ENCODE peak calls at places on chromosomes 2 and 18, in nine cellular contexts. Q is CD4-positive, alpha-beta memory T cell; Y is aorta; J is AG04450; U is esophagus muscularis mucosa; W is kidney; A is stomach; M is endothelial cell of umbilical vein; P is A549. L is an unnamed sample.

GRCh38 chr18:67525328-67526110 is 9.0 kb upstream of the DSEL start:
- DNase-seq in Q (no peak), W (no peak), U (no peak), J (peak), P (peak), A (peak), M (peak), Y (no peak), L (peak)

GRCh38 chr2:227848586-227848985 is 22.8 kb upstream of the DAW1 start:
- DNase-seq in J (no peak), U (no peak), W (no peak), Q (peak), M (no peak), A (no peak), P (no peak), Y (no peak), L (no peak)

GRCh38 chr2:170845343-170845742 is 28.7 kb downstream of the GAD1 start:
- DNase-seq in A (no peak), Y (no peak), W (no peak), J (no peak), P (no peak), U (peak), M (no peak), Q (no peak), L (no peak)

GRCh38 chr2:161825429-161825828 is 201.2 kb downstream of the SLC4A10 start:
- DNase-seq in Y (no peak), P (no peak), M (no peak), W (no peak), U (no peak), A (no peak), Q (no peak), J (no peak), L (no peak)

GRCh38 chr2:43905388-43905803 is 66.6 kb downstream of the ABCG8 start:
- DNase-seq in P (no peak), M (no peak), U (no peak), W (no peak), J (no peak), A (no peak), Q (no peak), Y (no peak), L (no peak)

GRCh38 chr2:31529256-31529655 is 51.5 kb downstream of the SRD5A2 start:
- DNase-seq in Y (no peak), P (no peak), U (no peak), A (no peak), J (no peak), Q (no peak), M (no peak), W (no peak), L (no peak)

GRCh38 chr2:172440795-172441194 is 13.4 kb downstream of the ITGA6 start:
- DNase-seq in Y (no peak), U (no peak), Q (no peak), P (no peak), J (no peak), M (peak), W (no peak), A (no peak), L (no peak)

GRCh38 chr2:178241852-178242551 is 47.7 kb downstream of the OSBPL6 start:
- DNase-seq in A (peak), U (no peak), Y (no peak), J (peak), Q (no peak), W (no peak), P (peak), M (peak), L (peak)

GRCh38 chr2:97983134-97983533 is 12.6 kb downstream of the TMEM131 start:
- DNase-seq in A (no peak), P (no peak), Y (no peak), M (no peak), Q (no peak), J (no peak), W (no peak), U (no peak), L (no peak)

GRCh38 chr2:240723851-240724250 is 32.2 kb downstream of the AQP12A start:
- DNase-seq in U (no peak), P (no peak), W (no peak), A (no peak), Y (no peak), M (no peak), J (no peak), Q (no peak), L (no peak)

GRCh38 chr2:207928079-207928478 is 97.2 kb downstream of the PLEKHM3 start:
- DNase-seq in M (no peak), W (no peak), Q (no peak), P (no peak), J (no peak), U (no peak), Y (no peak), A (no peak), L (no peak)

GRCh38 chr2:85178980-85179411 is 45.8 kb downstream of the TCF7L1 start:
- DNase-seq in Q (no peak), P (no peak), U (no peak), W (no peak), Y (no peak), M (no peak), J (no peak), A (no peak), L (no peak)

GRCh38 chr2:217223222-217223930 is 363.5 kb upstream of the TNP1 start:
- DNase-seq in W (no peak), M (peak), U (no peak), Q (no peak), P (no peak), J (peak), Y (no peak), A (no peak), L (no peak)

GRCh38 chr2:241794250-241794823 is 14.7 kb upstream of the NEU4 start:
- DNase-seq in U (no peak), Y (peak), A (no peak), P (no peak), J (no peak), W (no peak), M (no peak), Q (no peak), L (no peak)

GRCh38 chr2:102020596-102021170 is 28.9 kb downstream of the IL1R2 start:
- DNase-seq in Y (peak), J (peak), U (peak), W (peak), P (peak), Q (peak), A (peak), M (peak), L (peak)

GRCh38 chr18:72235422-72235821 is 308.7 kb downstream of the CBLN2 start:
- DNase-seq in P (peak), U (no peak), Y (no peak), J (no peak), W (no peak), M (no peak), Q (no peak), A (no peak), L (no peak)

GRCh38 chr2:109336296-109336695 is 207.3 kb downstream of the SH3RF3 start:
- DNase-seq in Q (no peak), P (no peak), Y (no peak), W (no peak), J (no peak), A (no peak), M (no peak), U (no peak), L (no peak)

GRCh38 chr2:15756882-15757819 is 165.5 kb downstream of the DDX1 start:
- DNase-seq in J (no peak), U (no peak), Y (peak), A (no peak), W (no peak), Q (no peak), M (no peak), P (no peak), L (no peak)

GRCh38 chr2:231710751-231711676 is 2.7 kb downstream of the PTMA start:
- DNase-seq in Q (no peak), Y (peak), P (no peak), U (no peak), M (peak), A (peak), W (peak), J (no peak), L (peak)

GRCh38 chr2:85091838-85092237 is 41.4 kb upstream of the TCF7L1 start:
- DNase-seq in W (no peak), Y (no peak), A (no peak), J (no peak), P (no peak), Q (no peak), U (no peak), M (no peak), L (no peak)

GRCh38 chr2:20288941-20289340 is 61.7 kb downstream of the PUM2 start:
- DNase-seq in P (peak), J (no peak), Y (no peak), M (no peak), A (no peak), W (no peak), Q (no peak), U (no peak), L (no peak)

GRCh38 chr2:45984366-45984765 is 312.8 kb upstream of the EPAS1 start:
- DNase-seq in J (no peak), A (no peak), Y (no peak), Q (no peak), P (no peak), W (no peak), M (no peak), U (peak), L (no peak)

GRCh38 chr2:57802243-57802642 is 244.4 kb upstream of the VRK2 start:
- DNase-seq in M (no peak), J (no peak), Y (peak), A (no peak), U (no peak), W (peak), Q (no peak), P (no peak), L (no peak)

GRCh38 chr2:237591379-237591881 is 896 bp upstream of the RAB17 start:
- DNase-seq in U (no peak), Y (peak), A (no peak), J (no peak), M (no peak), Q (no peak), P (no peak), W (peak), L (no peak)
- H3K27ac ChIP-seq in U (peak), Y (no peak), A (peak), J (no peak), M (no peak), Q (no peak), P (no peak), W (peak), L (no peak)

GRCh38 chr18:26657618-26658581 is 109.5 kb upstream of the KCTD1 start:
- DNase-seq in P (no peak), U (no peak), M (no peak), Q (no peak), W (no peak), J (no peak), Y (no peak), A (no peak), L (no peak)

GRCh38 chr18:26655614-26656400 is 107.5 kb upstream of the KCTD1 start:
- DNase-seq in M (peak), J (no peak), U (no peak), Q (no peak), W (peak), A (peak), P (peak), Y (peak), L (peak)

GRCh38 chr18:26656401-26656943 is 108.1 kb upstream of the KCTD1 start:
- DNase-seq in U (no peak), W (peak), Q (no peak), A (no peak), J (no peak), M (peak), Y (peak), P (no peak), L (peak)

GRCh38 chr18:26655010-26655613 is 106.8 kb upstream of the KCTD1 start:
- DNase-seq in U (no peak), A (no peak), M (peak), Y (no peak), W (no peak), J (no peak), P (no peak), Q (no peak), L (no peak)

GRCh38 chr18:26656944-26657536 is 108.7 kb upstream of the KCTD1 start:
- DNase-seq in U (no peak), J (peak), Y (peak), W (peak), Q (no peak), A (peak), P (peak), M (peak), L (peak)
- H3K27ac ChIP-seq in U (peak), J (no peak), Y (peak), W (peak), Q (no peak), A (peak), P (peak), M (no peak), L (peak)

DNA sequence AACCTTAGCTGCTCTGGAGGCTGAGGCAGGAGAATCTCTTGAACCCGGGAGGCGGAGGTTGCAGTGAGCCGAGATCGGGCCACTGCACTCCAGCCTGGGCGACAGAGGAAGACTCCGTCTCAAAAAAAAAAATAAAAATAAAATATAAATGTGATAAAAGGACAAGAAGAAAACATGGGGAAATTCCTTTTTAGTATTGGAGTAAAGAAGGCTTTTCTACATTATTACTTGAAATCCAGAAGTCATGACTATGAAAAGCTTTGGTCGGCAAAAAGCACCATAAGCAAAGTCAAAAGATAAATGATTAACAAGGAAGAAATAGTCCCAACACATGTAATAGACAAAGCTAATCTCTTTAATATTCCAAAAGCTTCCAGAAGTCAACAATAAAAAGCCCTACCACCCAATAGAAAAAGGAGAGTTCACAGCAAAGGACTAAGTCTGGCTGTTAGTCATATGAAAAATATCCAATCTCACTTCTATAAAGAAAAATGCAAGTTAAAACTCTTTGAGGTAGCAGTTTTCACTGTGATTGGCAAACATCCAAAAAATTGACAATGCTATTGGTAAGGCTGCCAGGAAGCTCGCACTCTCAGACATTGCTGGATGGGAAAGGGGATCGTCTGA is 1.5 kb upstream of the FAM168B start:
- DNase-seq in J (no peak), W (no peak), U (no peak), M (no peak), Y (no peak), P (no peak), Q (no peak), A (no peak), L (no peak)
- H3K27ac ChIP-seq in J (no peak), W (no peak), U (no peak), M (no peak), Y (no peak), P (no peak), Q (no peak), A (no peak), L (no peak)

DNA sequence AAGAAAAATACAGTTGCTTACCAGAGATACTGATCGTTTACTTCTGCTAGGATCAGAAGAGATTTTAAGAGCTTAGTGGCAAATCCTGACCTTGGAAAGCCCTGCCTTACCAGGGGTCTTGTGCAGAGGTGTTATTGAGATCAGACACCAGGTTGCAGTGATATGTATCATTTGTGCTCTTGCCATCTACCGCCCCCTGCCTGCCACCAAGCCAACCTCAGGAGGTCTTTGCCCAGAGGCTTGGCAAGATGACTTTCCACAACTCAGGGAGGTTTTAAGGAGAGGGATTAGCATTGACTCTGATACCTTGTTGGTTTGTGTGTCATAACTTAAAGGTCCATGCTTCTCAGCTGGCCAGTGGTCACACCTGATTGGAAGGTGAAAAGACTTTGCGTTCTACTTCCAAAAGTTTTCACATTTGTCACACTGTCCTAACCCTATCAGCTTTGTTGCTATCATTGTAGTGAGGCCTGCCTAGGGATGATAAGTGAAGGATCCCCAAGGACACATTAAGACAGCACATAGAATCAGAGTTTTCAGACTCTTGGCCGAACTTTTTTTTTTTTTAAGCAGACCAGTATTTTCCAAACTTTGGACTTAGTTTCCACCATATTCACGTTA is 46.2 kb upstream of the MGAT5 start:
- DNase-seq in A (peak), M (peak), P (peak), Q (peak), J (no peak), Y (peak), U (no peak), W (no peak), L (peak)
- H3K27ac ChIP-seq in A (no peak), M (no peak), P (no peak), Q (no peak), J (no peak), Y (no peak), U (no peak), W (no peak), L (no peak)

DNA sequence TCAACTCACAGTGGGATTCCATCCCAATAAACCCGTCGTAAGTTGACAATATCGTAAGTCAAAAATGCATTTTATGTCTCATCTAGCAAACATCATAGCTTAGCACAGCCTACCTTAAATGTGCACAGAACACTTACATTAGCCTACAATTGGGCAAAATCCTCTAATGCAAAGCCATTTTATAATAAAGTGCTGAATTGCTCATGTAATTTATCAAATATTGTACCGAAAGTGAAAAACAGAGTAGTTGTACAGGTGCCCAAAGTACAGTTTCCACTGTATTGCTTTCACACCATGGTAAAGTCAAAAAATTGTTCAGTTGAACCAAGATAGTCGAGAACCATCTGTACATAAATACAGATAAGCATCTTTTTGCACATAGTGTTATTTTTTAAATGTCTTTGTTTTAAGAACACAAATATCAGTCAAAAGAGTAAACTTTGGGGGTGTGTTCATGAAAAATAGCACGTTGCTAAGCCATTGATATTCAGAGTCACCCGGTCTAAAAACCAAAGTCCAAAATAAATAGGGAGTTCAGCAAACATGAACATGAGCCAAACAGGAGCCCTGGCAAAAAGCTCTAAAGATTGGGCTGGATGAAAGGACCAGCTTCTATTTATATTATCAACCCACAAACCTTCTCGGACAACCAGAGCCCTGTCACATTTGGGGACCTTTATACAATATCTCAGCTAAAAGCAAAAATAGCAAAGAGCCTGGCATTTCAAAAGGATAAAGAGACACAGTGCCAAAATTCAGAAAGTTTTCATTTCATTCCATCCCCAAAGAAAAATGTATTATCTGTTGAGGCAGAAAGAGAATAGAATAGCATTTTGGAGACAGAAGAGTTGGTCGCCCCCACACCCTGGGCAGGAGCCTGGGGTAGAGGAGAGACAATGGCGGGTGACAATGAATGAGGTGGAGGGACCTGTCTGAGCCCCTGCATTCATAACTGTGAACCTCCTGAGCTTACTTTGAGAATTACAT is 105.9 kb upstream of the SH3BP4 start:
- DNase-seq in P (no peak), Q (no peak), U (no peak), J (no peak), A (peak), Y (no peak), W (no peak), M (no peak), L (no peak)
- H3K27ac ChIP-seq in P (peak), Q (no peak), U (no peak), J (no peak), A (no peak), Y (no peak), W (no peak), M (no peak), L (no peak)

DNA sequence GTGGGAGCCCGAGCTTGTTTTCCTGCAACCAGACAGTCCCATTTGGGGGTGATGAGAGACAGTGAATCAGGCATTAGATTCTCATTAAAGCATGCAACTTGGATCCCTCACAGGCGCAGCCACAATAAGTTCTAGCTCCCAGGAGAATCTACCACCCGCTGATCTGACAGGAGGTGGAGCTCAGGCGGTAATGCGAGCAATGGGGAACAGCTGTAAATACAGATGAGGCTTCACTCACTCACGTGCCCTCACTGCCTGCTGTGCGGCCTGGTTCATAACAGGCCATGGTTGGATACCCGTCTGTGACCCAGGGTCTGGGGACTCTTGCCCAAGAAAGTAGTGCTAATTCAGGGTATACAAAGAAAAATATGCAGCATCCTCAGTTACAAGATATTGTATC is 144.7 kb upstream of the RGPD4 start:
- DNase-seq in Y (no peak), A (no peak), P (no peak), U (no peak), J (no peak), M (no peak), W (no peak), Q (no peak), L (no peak)
- H3K27ac ChIP-seq in Y (no peak), A (no peak), P (no peak), U (no peak), J (no peak), M (no peak), W (no peak), Q (no peak), L (no peak)

GRCh38 chr2:74886811-74887210 is 52.9 kb downstream of the HK2 start:
- DNase-seq in M (no peak), J (no peak), U (no peak), P (no peak), A (no peak), W (no peak), Q (no peak), Y (no peak), L (no peak)
- H3K27ac ChIP-seq in M (no peak), J (peak), U (no peak), P (no peak), A (no peak), W (no peak), Q (no peak), Y (no peak), L (no peak)

GRCh38 chr2:96870631-96871255 is 863 bp upstream of the SEMA4C start:
- DNase-seq in P (no peak), W (peak), J (no peak), Y (peak), M (peak), A (peak), Q (peak), U (no peak), L (peak)

GRCh38 chr2:96874099-96874831 is 4.4 kb upstream of the SEMA4C start:
- DNase-seq in W (peak), U (no peak), Q (no peak), A (no peak), Y (no peak), M (no peak), J (no peak), P (no peak), L (no peak)

GRCh38 chr2:96869824-96870630 is at the start of gene SEMA4C:
- DNase-seq in P (peak), A (peak), U (no peak), M (peak), W (peak), Q (peak), Y (peak), J (no peak), L (peak)

GRCh38 chr2:96873651-96874096 is 3.8 kb upstream of the SEMA4C start:
- DNase-seq in P (no peak), W (peak), Q (no peak), J (no peak), U (no peak), M (no peak), Y (peak), A (no peak), L (peak)

GRCh38 chr2:96872591-96873349 is 2.9 kb upstream of the SEMA4C start:
- DNase-seq in J (no peak), Q (no peak), Y (peak), A (no peak), P (no peak), M (no peak), W (peak), U (no peak), L (no peak)
- H3K27ac ChIP-seq in J (no peak), Q (no peak), Y (no peak), A (no peak), P (no peak), M (no peak), W (no peak), U (peak), L (peak)

L was measured in uterus.